ENCODE peak calls at places on chromosome 20, in five cellular contexts. One of them, this sample, is unnamed.

GRCh38 chr20:57573176-57573575 is 12.3 kb downstream of the PCK1 start:
- DNase-seq in stimulated activated naive CD8-positive, alpha-beta T cell treated with anti-CD3 and anti-CD28 coated beads, Interleukin-15, amount 100 ng/mL, for 72 hours: no peak
- DNase-seq in MV-4-11: no peak
- DNase-seq in astrocyte of the hippocampus: no peak
- DNase-seq in GM13976: no peak
- DNase-seq in this sample: no peak

GRCh38 chr20:4181956-4182945 is 166.9 kb upstream of the RNF24 start:
- DNase-seq in stimulated activated naive CD8-positive, alpha-beta T cell treated with anti-CD3 and anti-CD28 coated beads, Interleukin-15, amount 100 ng/mL, for 72 hours: no peak
- DNase-seq in MV-4-11: no peak
- DNase-seq in astrocyte of the hippocampus: no peak
- DNase-seq in GM13976: peak
- DNase-seq in this sample: no peak

GRCh38 chr20:44835661-44836221 is 25.4 kb upstream of the RIMS4 start:
- DNase-seq in stimulated activated naive CD8-positive, alpha-beta T cell treated with anti-CD3 and anti-CD28 coated beads, Interleukin-15, amount 100 ng/mL, for 72 hours: no peak
- DNase-seq in MV-4-11: no peak
- DNase-seq in astrocyte of the hippocampus: no peak
- DNase-seq in GM13976: no peak
- DNase-seq in this sample: no peak

GRCh38 chr20:33875534-33876026 is 64.4 kb downstream of the CHMP4B start:
- DNase-seq in stimulated activated naive CD8-positive, alpha-beta T cell treated with anti-CD3 and anti-CD28 coated beads, Interleukin-15, amount 100 ng/mL, for 72 hours: no peak
- DNase-seq in MV-4-11: no peak
- DNase-seq in astrocyte of the hippocampus: no peak
- DNase-seq in GM13976: peak
- DNase-seq in this sample: no peak

GRCh38 chr20:22791877-22792525 is 207.6 kb upstream of the FOXA2 start:
- DNase-seq in stimulated activated naive CD8-positive, alpha-beta T cell treated with anti-CD3 and anti-CD28 coated beads, Interleukin-15, amount 100 ng/mL, for 72 hours: no peak
- DNase-seq in MV-4-11: no peak
- DNase-seq in astrocyte of the hippocampus: no peak
- DNase-seq in GM13976: no peak
- DNase-seq in this sample: no peak

GRCh38 chr20:20593447-20594170 is 118.8 kb downstream of the RALGAPA2 start:
- DNase-seq in stimulated activated naive CD8-positive, alpha-beta T cell treated with anti-CD3 and anti-CD28 coated beads, Interleukin-15, amount 100 ng/mL, for 72 hours: no peak
- DNase-seq in MV-4-11: peak
- DNase-seq in astrocyte of the hippocampus: peak
- DNase-seq in GM13976: peak
- DNase-seq in this sample: peak

GRCh38 chr20:46213946-46214830 is 94.1 kb downstream of the CDH22 start:
- DNase-seq in stimulated activated naive CD8-positive, alpha-beta T cell treated with anti-CD3 and anti-CD28 coated beads, Interleukin-15, amount 100 ng/mL, for 72 hours: no peak
- DNase-seq in MV-4-11: no peak
- DNase-seq in astrocyte of the hippocampus: no peak
- DNase-seq in GM13976: no peak
- DNase-seq in this sample: no peak

GRCh38 chr20:50572922-50573777 is 63.0 kb downstream of the PTPN1 start:
- DNase-seq in stimulated activated naive CD8-positive, alpha-beta T cell treated with anti-CD3 and anti-CD28 coated beads, Interleukin-15, amount 100 ng/mL, for 72 hours: no peak
- DNase-seq in MV-4-11: no peak
- DNase-seq in astrocyte of the hippocampus: peak
- DNase-seq in GM13976: no peak
- DNase-seq in this sample: no peak

GRCh38 chr20:12171927-12172581 is 254.4 kb downstream of the BTBD3 start:
- DNase-seq in stimulated activated naive CD8-positive, alpha-beta T cell treated with anti-CD3 and anti-CD28 coated beads, Interleukin-15, amount 100 ng/mL, for 72 hours: no peak
- DNase-seq in MV-4-11: peak
- DNase-seq in astrocyte of the hippocampus: peak
- DNase-seq in GM13976: no peak
- DNase-seq in this sample: no peak

GRCh38 chr20:51752343-51752951 is 15.7 kb downstream of the ATP9A start:
- DNase-seq in stimulated activated naive CD8-positive, alpha-beta T cell treated with anti-CD3 and anti-CD28 coated beads, Interleukin-15, amount 100 ng/mL, for 72 hours: no peak
- DNase-seq in MV-4-11: no peak
- DNase-seq in astrocyte of the hippocampus: peak
- DNase-seq in GM13976: no peak
- DNase-seq in this sample: no peak

GRCh38 chr20:10412591-10413408 is 21.2 kb downstream of the MKKS start:
- DNase-seq in stimulated activated naive CD8-positive, alpha-beta T cell treated with anti-CD3 and anti-CD28 coated beads, Interleukin-15, amount 100 ng/mL, for 72 hours: no peak
- DNase-seq in MV-4-11: no peak
- DNase-seq in astrocyte of the hippocampus: peak
- DNase-seq in GM13976: no peak
- DNase-seq in this sample: no peak

GRCh38 chr20:49346682-49347081 is 68.8 kb upstream of the ZNFX1 start:
- DNase-seq in stimulated activated naive CD8-positive, alpha-beta T cell treated with anti-CD3 and anti-CD28 coated beads, Interleukin-15, amount 100 ng/mL, for 72 hours: no peak
- DNase-seq in MV-4-11: no peak
- DNase-seq in astrocyte of the hippocampus: no peak
- DNase-seq in GM13976: no peak
- DNase-seq in this sample: no peak

GRCh38 chr20:42792052-42792451 is 397.7 kb downstream of the PTPRT start:
- DNase-seq in stimulated activated naive CD8-positive, alpha-beta T cell treated with anti-CD3 and anti-CD28 coated beads, Interleukin-15, amount 100 ng/mL, for 72 hours: no peak
- DNase-seq in MV-4-11: no peak
- DNase-seq in astrocyte of the hippocampus: no peak
- DNase-seq in GM13976: no peak
- DNase-seq in this sample: no peak

GRCh38 chr20:10637062-10637559 is 36.7 kb downstream of the JAG1 start:
- DNase-seq in stimulated activated naive CD8-positive, alpha-beta T cell treated with anti-CD3 and anti-CD28 coated beads, Interleukin-15, amount 100 ng/mL, for 72 hours: no peak
- DNase-seq in MV-4-11: no peak
- DNase-seq in astrocyte of the hippocampus: peak
- DNase-seq in GM13976: no peak
- DNase-seq in this sample: no peak

GRCh38 chr20:34285450-34285849 is 17.7 kb downstream of the AHCY start:
- DNase-seq in stimulated activated naive CD8-positive, alpha-beta T cell treated with anti-CD3 and anti-CD28 coated beads, Interleukin-15, amount 100 ng/mL, for 72 hours: no peak
- DNase-seq in MV-4-11: no peak
- DNase-seq in astrocyte of the hippocampus: no peak
- DNase-seq in GM13976: no peak
- DNase-seq in this sample: no peak

GRCh38 chr20:50338479-50339195 is 148.0 kb downstream of the CEBPB start:
- DNase-seq in stimulated activated naive CD8-positive, alpha-beta T cell treated with anti-CD3 and anti-CD28 coated beads, Interleukin-15, amount 100 ng/mL, for 72 hours: peak
- DNase-seq in MV-4-11: peak
- DNase-seq in astrocyte of the hippocampus: peak
- DNase-seq in GM13976: peak
- DNase-seq in this sample: peak

GRCh38 chr20:33721391-33722140 is 1.5 kb upstream of the PXMP4 start:
- DNase-seq in stimulated activated naive CD8-positive, alpha-beta T cell treated with anti-CD3 and anti-CD28 coated beads, Interleukin-15, amount 100 ng/mL, for 72 hours: no peak
- DNase-seq in MV-4-11: no peak
- DNase-seq in astrocyte of the hippocampus: no peak
- DNase-seq in GM13976: no peak
- DNase-seq in this sample: no peak

GRCh38 chr20:2538931-2539330 is 2.6 kb downstream of the TMC2 start:
- DNase-seq in stimulated activated naive CD8-positive, alpha-beta T cell treated with anti-CD3 and anti-CD28 coated beads, Interleukin-15, amount 100 ng/mL, for 72 hours: no peak
- DNase-seq in MV-4-11: no peak
- DNase-seq in astrocyte of the hippocampus: no peak
- DNase-seq in GM13976: no peak
- DNase-seq in this sample: no peak

GRCh38 chr20:53934421-53935352 is 135.7 kb downstream of the BCAS1 start:
- DNase-seq in stimulated activated naive CD8-positive, alpha-beta T cell treated with anti-CD3 and anti-CD28 coated beads, Interleukin-15, amount 100 ng/mL, for 72 hours: no peak
- DNase-seq in MV-4-11: peak
- DNase-seq in astrocyte of the hippocampus: peak
- DNase-seq in GM13976: peak
- DNase-seq in this sample: no peak

This sample was measured in activated CD4-positive, alpha-beta T cell treated with anti-CD3 and anti-CD28 coated beads, Interleukin-2, amount 50 U/mL, for 48 hours.